ENCODE peak calls at places on chromosomes 12 and 14, in six cellular contexts. S is mucosa of gallbladder, G is MM.1S, Z is right lobe of liver, J is AG09309, U is A549. T is an unnamed sample.

GRCh38 chr12:17062296-17063061 is 456.5 kb upstream of the LMO3 start:
- DNase-seq in G (no peak), S (no peak), J (no peak), Z (no peak), U (no peak), T (no peak)

GRCh38 chr12:80701388-80701787 is 6.0 kb upstream of the MYF6 start:
- DNase-seq in G (no peak), U (no peak), S (no peak), J (no peak), Z (no peak), T (no peak)

GRCh38 chr14:101005447-101005846 is 101.9 kb upstream of the RTL1 start:
- DNase-seq in S (peak), J (no peak), Z (no peak), G (no peak), U (no peak), T (no peak)

GRCh38 chr12:131340616-131341210 is 370.2 kb upstream of the SFSWAP start:
- DNase-seq in U (no peak), J (no peak), Z (no peak), G (no peak), S (no peak), T (no peak)

GRCh38 chr12:68733661-68734071 is 12.3 kb upstream of the SLC35E3 start:
- DNase-seq in G (no peak), J (peak), U (no peak), S (no peak), Z (no peak), T (no peak)

GRCh38 chr14:100239200-100239839 is 376 bp downstream of the YY1 start:
- DNase-seq in G (no peak), U (no peak), S (peak), J (no peak), Z (peak), T (no peak)

GRCh38 chr14:22159049-22159448 is 430.0 kb downstream of the DAD1 start:
- DNase-seq in Z (no peak), J (no peak), S (no peak), G (peak), U (no peak), T (peak)

GRCh38 chr12:131672941-131673330 is 38.0 kb upstream of the SFSWAP start:
- DNase-seq in J (no peak), S (no peak), G (no peak), U (no peak), Z (no peak), T (no peak)

GRCh38 chr12:105813201-105813600 is 325.6 kb downstream of the NUAK1 start:
- DNase-seq in S (no peak), G (no peak), Z (no peak), U (no peak), J (no peak), T (no peak)

GRCh38 chr14:103508930-103509329 is 13.7 kb downstream of the CKB start:
- DNase-seq in S (no peak), J (no peak), Z (no peak), U (no peak), G (no peak), T (no peak)

GRCh38 chr14:28952707-28953106 is 186.1 kb downstream of the FOXG1 start:
- DNase-seq in S (no peak), U (no peak), Z (no peak), G (no peak), J (no peak), T (no peak)

GRCh38 chr12:93943766-93944165 is 204.6 kb upstream of the PLXNC1 start:
- DNase-seq in J (no peak), Z (no peak), U (no peak), G (no peak), S (no peak), T (no peak)

GRCh38 chr14:68486033-68486732 is 306.7 kb downstream of the ZFP36L1 start:
- DNase-seq in G (no peak), S (peak), Z (peak), J (no peak), U (no peak), T (no peak)

GRCh38 chr12:84922721-84923120 is 10.1 kb upstream of the SLC6A15 start:
- DNase-seq in S (no peak), Z (no peak), G (no peak), U (no peak), J (no peak), T (no peak)

GRCh38 chr12:54262403-54262925 is 17.5 kb downstream of the CBX5 start:
- DNase-seq in J (no peak), Z (peak), G (no peak), U (no peak), S (peak), T (peak)

GRCh38 chr12:52277486-52278245 is 3.2 kb downstream of the KRT86 start:
- DNase-seq in Z (no peak), U (no peak), J (no peak), S (peak), G (no peak), T (peak)

GRCh38 chr12:76201758-76202157 is 117.3 kb upstream of the NAP1L1 start:
- DNase-seq in Z (no peak), G (no peak), J (no peak), S (no peak), U (no peak), T (no peak)

GRCh38 chr12:1947081-1947480 is 28.6 kb upstream of the CACNA2D4 start:
- DNase-seq in Z (no peak), G (no peak), S (no peak), J (peak), U (no peak), T (no peak)

GRCh38 chr14:75709207-75709812 is 48.3 kb downstream of the TTLL5 start:
- DNase-seq in G (peak), U (peak), Z (peak), J (peak), S (peak), T (peak)

GRCh38 chr12:54175130-54175963 is 13.4 kb downstream of the SMUG1 start:
- DNase-seq in G (no peak), Z (no peak), S (no peak), U (no peak), J (no peak), T (no peak)